ENCODE peak calls at places on chromosomes 13 and 19, in eight cellular contexts. L is esophagus squamous epithelium, T is testis, F is body of pancreas, N is GM12878, E is suprapubic skin, B is transverse colon, R is esophagus muscularis mucosa. D is an unnamed sample. For H3K27me3, the result is how much of the 10 kb centered on the place peaks cover.

GRCh38 chr13:73216381-73216831 is 157.6 kb downstream of the KLF5 start:
- DNase-seq in L (no peak), T (no peak), F (no peak), N (no peak), E (no peak), B (no peak), R (no peak), D (no peak)

GRCh38 chr13:78265098-78265497 is 338.3 kb downstream of the POU4F1 start:
- DNase-seq in L (no peak), T (no peak), F (no peak), N (no peak), E (no peak), B (no peak), R (no peak), D (no peak)

GRCh38 chr19:58361900-58362271 is 665 bp downstream of the ZNF497 start:
- DNase-seq in L (no peak), T (peak), F (peak), N (no peak), E (no peak), B (peak), R (no peak), D (peak)

GRCh38 chr19:36572593-36573019 is 486 bp downstream of the ZNF529 start:
- DNase-seq in L (no peak), T (no peak), F (no peak), N (no peak), E (no peak), B (no peak), R (no peak), D (no peak)

GRCh38 chr13:47705185-47705584 is 295.9 kb downstream of the SUCLA2 start:
- DNase-seq in L (no peak), T (no peak), F (no peak), N (no peak), E (no peak), B (no peak), R (no peak), D (no peak)

GRCh38 chr19:18300930-18301717 is 19.7 kb upstream of the JUND start:
- DNase-seq in L (no peak), T (no peak), F (peak), N (no peak), E (peak), B (peak), R (no peak), D (peak)

GRCh38 chr13:78601124-78601885 is 2.0 kb downstream of the POU4F1 start:
- DNase-seq in L (no peak), T (peak), F (no peak), N (no peak), E (no peak), B (no peak), R (no peak), D (no peak)

GRCh38 chr19:918152-918437 is 962 bp downstream of the KISS1R start:
- DNase-seq in L (no peak), T (no peak), F (no peak), N (no peak), E (no peak), B (no peak), R (no peak), D (no peak)

GRCh38 chr13:110769097-110769496 is 55.6 kb downstream of the ING1 start:
- DNase-seq in L (no peak), T (no peak), F (no peak), N (no peak), E (no peak), B (no peak), R (no peak), D (no peak)

DNA sequence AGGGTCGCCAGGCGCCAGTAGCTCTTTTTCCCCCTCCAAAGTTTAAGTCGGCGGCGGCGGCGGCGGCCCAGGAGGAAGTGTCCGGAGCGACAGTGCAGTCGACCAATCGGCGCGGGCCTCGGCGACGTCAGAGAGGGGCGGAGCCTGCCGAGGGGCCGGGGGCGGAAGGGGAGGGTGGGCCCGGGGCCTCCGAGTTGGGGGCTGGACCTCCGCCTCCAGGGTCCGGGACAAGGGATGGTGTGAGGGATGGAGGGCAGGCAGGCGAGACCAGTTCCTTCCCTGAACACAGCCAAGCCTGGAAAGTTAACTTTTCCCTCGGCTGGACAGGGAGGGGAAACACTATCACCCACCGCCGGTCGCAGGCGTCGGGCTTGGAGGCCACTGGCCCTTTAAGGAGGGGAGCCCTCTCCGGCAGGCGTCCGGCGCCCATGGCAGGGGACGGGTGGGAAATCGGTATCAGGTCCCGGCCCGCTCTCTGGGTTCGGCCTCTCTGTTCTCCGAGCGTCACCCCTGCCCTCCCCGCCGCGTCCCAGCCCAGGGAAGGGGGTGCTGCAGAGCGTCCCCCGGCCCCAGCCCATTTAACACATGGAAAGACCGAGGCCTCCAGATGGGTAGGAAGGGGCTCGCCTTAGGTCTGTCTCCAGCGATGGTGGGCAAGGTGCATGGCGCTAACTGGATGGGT is at the start of gene PRKD2:
- DNase-seq in L (no peak), T (peak), F (peak), N (no peak), E (peak), B (peak), R (peak), D (peak)
- TF ChIP-seq POLR2A in L (no peak), T (no peak), F (no peak), N (peak), E (no peak), B (peak), R (no peak), D (no peak)

DNA sequence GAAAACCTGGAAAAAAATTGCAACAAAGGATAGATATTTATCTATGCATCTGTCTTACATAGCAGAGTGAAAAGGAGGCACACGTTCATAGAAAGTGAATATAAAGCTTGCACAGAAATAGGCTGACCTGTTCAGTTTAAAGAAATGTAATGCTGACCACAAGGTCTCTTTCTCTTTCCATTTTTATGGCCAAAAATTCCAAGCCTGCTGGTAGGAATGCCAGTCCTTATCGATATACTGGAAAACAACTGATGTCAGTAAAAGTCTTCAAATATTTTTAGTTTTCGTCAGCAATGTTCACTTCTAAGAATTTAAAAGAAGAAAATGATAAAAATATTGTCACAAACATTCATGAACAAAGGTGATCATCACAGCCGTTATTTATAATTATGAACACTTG is 59.0 kb upstream of the MCF2L start:
- DNase-seq in L (no peak), T (no peak), F (no peak), N (no peak), E (no peak), B (no peak), R (no peak), D (no peak)
- H3K27me3 ChIP-seq in L (under half), T (under half), F (under half), N (under half), E (under half), B (under half), R (half or more), D (under half)

GRCh38 chr13:35534343-35534742 is 57.9 kb upstream of the MAB21L1 start:
- DNase-seq in L (no peak), T (no peak), F (no peak), N (no peak), E (no peak), B (no peak), R (no peak), D (no peak)
- H3K4me3 ChIP-seq in L (no peak), T (no peak), F (no peak), N (no peak), E (no peak), B (no peak), R (no peak), D (no peak)

GRCh38 chr19:16078759-16079707 is 2.7 kb downstream of the TPM4 start:
- DNase-seq in L (no peak), T (peak), F (peak), N (peak), E (peak), B (peak), R (peak), D (peak)
- TF ChIP-seq POLR2A in L (no peak), T (no peak), F (no peak), N (peak), E (no peak), B (peak), R (peak), D (no peak)